ENCODE peak calls at places on chromosomes 1 and 21, in seven cellular contexts. P is stimulated activated naive CD4-positive, alpha-beta T cell; T is activated CD4-positive, CD25-positive, alpha-beta regulatory T cell treated with anti-CD3 and anti-CD28 coated beads, Interleukin-2, amount 50 U/mL, for 72 hours; J is fibroblast of the aortic adventitia; Z is EH; E is lower leg skin; B is AG09309. X is an unnamed sample.
A peak's percentile ranks its signal among the peaks of the same experiment; 100 is the strongest.

GRCh38 chr1:77888071-77888428 is 374 bp upstream of the NEXN start:
- DNase-seq in P (no peak), T (no peak), J (peak; percentile 87), Z (peak; percentile 88), E (no peak), B (peak; percentile 44), X (peak; percentile 89)

GRCh38 chr1:177966199-177966598 is 3.7 kb downstream of the SEC16B start:
- DNase-seq in P (no peak), T (no peak), J (peak; percentile 17), Z (peak; percentile 62), E (no peak), B (peak; percentile 4), X (no peak)

GRCh38 chr1:166383137-166383536 is 216.3 kb upstream of the FAM78B start:
- DNase-seq in P (no peak), T (no peak), J (no peak), Z (no peak), E (no peak), B (no peak), X (no peak)

GRCh38 chr1:85078903-85079302 is 30.6 kb upstream of the MCOLN3 start:
- DNase-seq in P (no peak), T (no peak), J (peak; percentile 43), Z (peak; percentile 32), E (no peak), B (peak; percentile 33), X (peak; percentile 28)

GRCh38 chr1:234853906-234854647 is 244.1 kb upstream of the IRF2BP2 start:
- DNase-seq in P (no peak), T (no peak), J (peak; percentile 49), Z (peak; percentile 51), E (no peak), B (no peak), X (peak; percentile 46)

GRCh38 chr1:10105484-10105883 is 72.7 kb downstream of the UBE4B start:
- DNase-seq in P (no peak), T (no peak), J (no peak), Z (peak; percentile 9), E (no peak), B (no peak), X (no peak)

GRCh38 chr1:167328762-167329483 is 108.2 kb downstream of the POU2F1 start:
- DNase-seq in P (no peak), T (no peak), J (no peak), Z (no peak), E (no peak), B (no peak), X (peak; percentile 92)

GRCh38 chr1:174023438-174023837 is 1.3 kb upstream of the RC3H1 start:
- DNase-seq in P (no peak), T (no peak), J (no peak), Z (peak; percentile 31), E (peak; percentile 63), B (no peak), X (peak; percentile 60)

GRCh38 chr1:201254625-201255469 is 28.5 kb upstream of the PKP1 start:
- DNase-seq in P (no peak), T (peak; percentile 79), J (peak; percentile 39), Z (peak; percentile 47), E (peak; percentile 58), B (no peak), X (peak; percentile 72)

GRCh38 chr1:88984553-88984945 is 7.9 kb downstream of the KYAT3 start:
- DNase-seq in P (no peak), T (no peak), J (no peak), Z (no peak), E (no peak), B (no peak), X (no peak)

GRCh38 chr1:199774433-199775089 is 252.9 kb upstream of the NR5A2 start:
- DNase-seq in P (no peak), T (no peak), J (no peak), Z (no peak), E (no peak), B (no peak), X (no peak)

GRCh38 chr1:12178511-12178910 is 11.7 kb downstream of the TNFRSF1B start:
- DNase-seq in P (peak; percentile 45), T (no peak), J (no peak), Z (no peak), E (no peak), B (no peak), X (no peak)

GRCh38 chr21:33241846-33242245 is 12.1 kb downstream of the IFNAR2 start:
- DNase-seq in P (peak; percentile 5), T (no peak), J (no peak), Z (no peak), E (no peak), B (no peak), X (no peak)

GRCh38 chr1:206660136-206660535 is 24.6 kb upstream of the MAPKAPK2 start:
- DNase-seq in P (no peak), T (no peak), J (no peak), Z (no peak), E (no peak), B (no peak), X (no peak)

GRCh38 chr1:75985827-75986226 is 53.6 kb upstream of the ASB17 start:
- DNase-seq in P (no peak), T (no peak), J (peak; percentile 11), Z (no peak), E (no peak), B (no peak), X (no peak)

GRCh38 chr1:32989160-32989894 is 24.7 kb upstream of the RNF19B start:
- DNase-seq in P (no peak), T (no peak), J (peak; percentile 99), Z (peak; percentile 96), E (peak; percentile 83), B (peak; percentile 89), X (peak; percentile 94)

GRCh38 chr21:43921602-43921978 is 56.6 kb downstream of the AGPAT3 start:
- DNase-seq in P (peak; percentile 39), T (no peak), J (no peak), Z (no peak), E (no peak), B (no peak), X (no peak)